ENCODE peak calls at places on chromosomes 13 and 19, in seven cellular contexts. D is uterus, I is OCI-LY7, F is tibial nerve, O is pancreas, V is mesendoderm, S is cardiac muscle cell. X is an unnamed sample.
A peak's percentile ranks its signal among the peaks of the same experiment; 100 is the strongest.

GRCh38 chr19:10763399-10763798 is 45.5 kb downstream of the DNM2 start:
- DNase-seq in D (no peak), I (no peak), F (no peak), O (peak; percentile 51), V (no peak), S (no peak), X (no peak)

GRCh38 chr13:78193853-78194252 is 275.2 kb upstream of the EDNRB start:
- DNase-seq in D (no peak), I (no peak), F (no peak), O (no peak), V (no peak), S (no peak), X (no peak)

GRCh38 chr19:492091-492531 is 4.2 kb upstream of the MADCAM1 start:
- DNase-seq in D (no peak), I (peak; percentile 53), F (no peak), O (peak; percentile 76), V (no peak), S (no peak), X (no peak)

GRCh38 chr13:110565296-110565695 is 3.8 kb upstream of the RAB20 start:
- DNase-seq in D (no peak), I (no peak), F (no peak), O (no peak), V (peak; percentile 62), S (no peak), X (no peak)

GRCh38 chr13:42048323-42048624 is 174 bp upstream of the DGKH start:
- DNase-seq in D (no peak), I (no peak), F (no peak), O (no peak), V (no peak), S (no peak), X (no peak)

GRCh38 chr19:39175564-39175963 is 21.2 kb upstream of the NCCRP1 start:
- DNase-seq in D (no peak), I (no peak), F (no peak), O (no peak), V (no peak), S (peak; percentile 45), X (no peak)

GRCh38 chr13:88000787-88001186 is 329.6 kb downstream of the SLITRK5 start:
- DNase-seq in D (no peak), I (no peak), F (no peak), O (no peak), V (no peak), S (no peak), X (no peak)

GRCh38 chr13:78382946-78383542 is 220.3 kb downstream of the POU4F1 start:
- DNase-seq in D (no peak), I (no peak), F (no peak), O (no peak), V (peak; percentile 28), S (no peak), X (no peak)

GRCh38 chr13:73140804-73141203 is 82.0 kb downstream of the KLF5 start:
- DNase-seq in D (no peak), I (no peak), F (no peak), O (no peak), V (no peak), S (no peak), X (no peak)

GRCh38 chr13:94657167-94657566 is 55.2 kb downstream of the SOX21 start:
- DNase-seq in D (no peak), I (no peak), F (no peak), O (no peak), V (no peak), S (no peak), X (no peak)

GRCh38 chr13:40470665-40471064 is 195.8 kb downstream of the FOXO1 start:
- DNase-seq in D (peak; percentile 46), I (no peak), F (peak; percentile 69), O (no peak), V (no peak), S (no peak), X (peak; percentile 88)

GRCh38 chr19:37983153-37983552 is 76.1 kb downstream of the SIPA1L3 start:
- DNase-seq in D (no peak), I (no peak), F (no peak), O (no peak), V (no peak), S (no peak), X (no peak)

GRCh38 chr13:111540486-111540885 is 220.0 kb downstream of the TEX29 start:
- DNase-seq in D (no peak), I (no peak), F (no peak), O (peak; percentile 39), V (no peak), S (no peak), X (no peak)

GRCh38 chr13:26983533-26984315 is 187.9 kb downstream of the USP12 start:
- DNase-seq in D (no peak), I (no peak), F (no peak), O (no peak), V (no peak), S (no peak), X (no peak)

GRCh38 chr19:37537391-37537947 is 30.7 kb downstream of the ZNF793 start:
- DNase-seq in D (no peak), I (no peak), F (no peak), O (no peak), V (peak; percentile 69), S (no peak), X (no peak)

GRCh38 chr19:6736169-6736916 is 1.0 kb downstream of the GPR108 start:
- DNase-seq in D (peak; percentile 79), I (peak; percentile 90), F (peak; percentile 59), O (peak; percentile 90), V (peak; percentile 96), S (peak; percentile 86), X (no peak)

GRCh38 chr19:6737873-6738725 is 719 bp upstream of the GPR108 start:
- DNase-seq in D (peak; percentile 94), I (peak; percentile 95), F (peak; percentile 100), O (peak; percentile 98), V (no peak), S (peak; percentile 83), X (peak; percentile 87)

GRCh38 chr19:6735181-6735891 is 2.0 kb downstream of the GPR108 start:
- DNase-seq in D (no peak), I (no peak), F (no peak), O (peak; percentile 47), V (peak; percentile 72), S (no peak), X (no peak)

GRCh38 chr19:6737284-6737872 is at the start of gene GPR108:
- DNase-seq in D (peak; percentile 100), I (peak; percentile 100), F (peak; percentile 75), O (peak; percentile 100), V (peak; percentile 100), S (peak; percentile 99), X (peak; percentile 99)

GRCh38 chr19:6736917-6737283 is 480 bp downstream of the GPR108 start:
- DNase-seq in D (no peak), I (no peak), F (no peak), O (no peak), V (no peak), S (no peak), X (no peak)
- H3K4me1 ChIP-seq in D (no peaks in the 10 kb centered on the region), I (peaks cover 51% of the 10 kb centered on the region), F (peaks cover 34% of the 10 kb centered on the region), O (peaks cover 12% of the 10 kb centered on the region), V (peaks cover 6% of the 10 kb centered on the region), S (peaks cover 12% of the 10 kb centered on the region), X (peaks cover 3% of the 10 kb centered on the region)

GRCh38 chr13:112637017-112637801 is 49.3 kb upstream of the TUBGCP3 start:
- DNase-seq in D (no peak), I (no peak), F (no peak), O (peak; percentile 37), V (peak; percentile 50), S (no peak), X (no peak)

GRCh38 chr13:112638919-112639318 is 50.9 kb upstream of the ATP11A start:
- DNase-seq in D (no peak), I (no peak), F (no peak), O (no peak), V (no peak), S (no peak), X (no peak)

GRCh38 chr13:112635323-112635722 is 47.4 kb upstream of the TUBGCP3 start:
- DNase-seq in D (no peak), I (no peak), F (no peak), O (peak; percentile 5), V (no peak), S (no peak), X (no peak)

GRCh38 chr13:112636401-112636975 is 48.5 kb upstream of the TUBGCP3 start:
- DNase-seq in D (peak; percentile 9), I (no peak), F (no peak), O (peak; percentile 45), V (no peak), S (no peak), X (no peak)

DNA sequence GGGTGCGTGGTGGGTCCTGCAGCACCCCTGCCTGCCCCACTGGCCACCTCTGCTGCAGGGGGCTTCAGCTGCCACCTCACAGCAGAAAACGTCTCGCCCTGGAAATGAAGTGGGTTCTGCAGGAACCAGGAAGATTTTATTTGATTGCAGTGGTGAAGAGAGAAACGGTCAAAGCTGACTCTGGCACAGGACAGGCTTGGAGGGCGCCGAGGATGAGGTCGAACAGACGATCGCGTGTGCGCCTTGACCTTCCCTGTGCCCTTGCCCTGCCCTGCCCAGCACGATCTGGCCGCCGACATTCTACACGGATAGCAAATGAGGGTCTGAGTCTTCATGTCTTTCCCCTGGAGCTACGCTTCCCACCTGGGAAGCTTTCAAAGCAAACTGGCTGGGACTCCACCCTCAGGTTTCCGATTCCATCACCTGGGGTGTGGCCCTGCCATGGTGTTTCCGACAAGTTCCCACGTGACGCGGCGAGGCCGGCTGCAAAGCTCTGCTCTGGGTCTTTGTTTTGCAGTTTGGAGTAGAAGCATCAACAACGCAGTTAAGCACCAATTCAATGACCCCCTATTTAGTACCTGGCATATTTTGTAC is 50.3 kb upstream of the TUBGCP3 start:
- DNase-seq in D (peak; percentile 6), I (no peak), F (no peak), O (no peak), V (no peak), S (no peak), X (no peak)
- H3K4me3 ChIP-seq in D (no peak overlapping the region), I (no peak overlapping the region), F (no peak overlapping the region), O (no peak overlapping the region), V (no peak overlapping the region), S (no peak overlapping the region), X (no peak overlapping the region)

GRCh38 chr19:18761531-18762110 is 29.5 kb downstream of the COMP start:
- DNase-seq in D (no peak), I (no peak), F (no peak), O (peak; percentile 79), V (no peak), S (no peak), X (no peak)

GRCh38 chr19:18762125-18763023 is 28.7 kb downstream of the COMP start:
- DNase-seq in D (peak; percentile 65), I (no peak), F (peak; percentile 60), O (peak; percentile 99), V (peak; percentile 24), S (peak; percentile 31), X (peak; percentile 72)

GRCh38 chr19:18759435-18760426 is 31.4 kb downstream of the COMP start:
- DNase-seq in D (no peak), I (no peak), F (no peak), O (peak; percentile 81), V (no peak), S (no peak), X (no peak)

GRCh38 chr19:18763674-18764590 is 27.2 kb downstream of the COMP start:
- DNase-seq in D (no peak), I (no peak), F (no peak), O (peak; percentile 79), V (no peak), S (no peak), X (no peak)

GRCh38 chr19:18760440-18761383 is 30.4 kb downstream of the COMP start:
- DNase-seq in D (no peak), I (no peak), F (no peak), O (peak; percentile 83), V (no peak), S (no peak), X (no peak)
- H3K27ac ChIP-seq in D (no peak overlapping the region), I (no peak overlapping the region), F (no peak overlapping the region), O (no peak overlapping the region), V (no peak overlapping the region), S (no peak overlapping the region), X (no peak overlapping the region)

GRCh38 chr13:99225078-99225477 is 24.4 kb downstream of the UBAC2 start:
- DNase-seq in D (no peak), I (no peak), F (no peak), O (no peak), V (no peak), S (no peak), X (no peak)
- H3K4me1 ChIP-seq in D (no peaks in the 10 kb centered on the region), I (peaks cover 96% of the 10 kb centered on the region), F (peaks cover 10% of the 10 kb centered on the region), O (no peaks in the 10 kb centered on the region), V (peaks cover 7% of the 10 kb centered on the region), S (peaks cover 14% of the 10 kb centered on the region), X (no peaks in the 10 kb centered on the region)